ENCODE peak calls at places on chromosomes 12 and 14, in six cellular contexts. J is lower leg skin, L is cardiac fibroblast, T is hepatocyte, Q is GM12864, K is tibial nerve. C is an unnamed sample.

GRCh38 chr14:51575225-51576111 is 76.2 kb upstream of the FRMD6 start:
- DNase-seq in T (peak), Q (no peak), J (no peak), K (peak), L (no peak), C (no peak)

GRCh38 chr12:997505-997904 is 6.5 kb downstream of the ERC1 start:
- DNase-seq in Q (no peak), J (no peak), T (no peak), K (no peak), L (no peak), C (no peak)

GRCh38 chr12:8544295-8544694 is 3.6 kb upstream of the CLEC4E start:
- DNase-seq in Q (peak), T (peak), J (no peak), L (peak), K (peak), C (peak)

GRCh38 chr12:120085920-120086319 is 30.6 kb downstream of the RAB35 start:
- DNase-seq in K (no peak), J (no peak), T (no peak), Q (no peak), L (no peak), C (no peak)

GRCh38 chr12:115294443-115295133 is 610.6 kb upstream of the TBX3 start:
- DNase-seq in L (peak), K (no peak), Q (no peak), J (no peak), T (peak), C (no peak)

GRCh38 chr12:108939594-108939993 is 59.7 kb downstream of the DAO start:
- DNase-seq in Q (peak), J (no peak), T (peak), L (peak), K (no peak), C (no peak)

GRCh38 chr12:89346741-89347324 is 5.5 kb downstream of the DUSP6 start:
- DNase-seq in Q (no peak), J (no peak), K (no peak), T (no peak), L (peak), C (no peak)

GRCh38 chr14:93048843-93049242 is 66.9 kb downstream of the ITPK1 start:
- DNase-seq in T (no peak), Q (no peak), L (no peak), K (no peak), J (no peak), C (no peak)

GRCh38 chr12:112686373-112686772 is 105.2 kb upstream of the RPH3A start:
- DNase-seq in L (no peak), J (no peak), Q (no peak), K (no peak), T (no peak), C (no peak)

DNA sequence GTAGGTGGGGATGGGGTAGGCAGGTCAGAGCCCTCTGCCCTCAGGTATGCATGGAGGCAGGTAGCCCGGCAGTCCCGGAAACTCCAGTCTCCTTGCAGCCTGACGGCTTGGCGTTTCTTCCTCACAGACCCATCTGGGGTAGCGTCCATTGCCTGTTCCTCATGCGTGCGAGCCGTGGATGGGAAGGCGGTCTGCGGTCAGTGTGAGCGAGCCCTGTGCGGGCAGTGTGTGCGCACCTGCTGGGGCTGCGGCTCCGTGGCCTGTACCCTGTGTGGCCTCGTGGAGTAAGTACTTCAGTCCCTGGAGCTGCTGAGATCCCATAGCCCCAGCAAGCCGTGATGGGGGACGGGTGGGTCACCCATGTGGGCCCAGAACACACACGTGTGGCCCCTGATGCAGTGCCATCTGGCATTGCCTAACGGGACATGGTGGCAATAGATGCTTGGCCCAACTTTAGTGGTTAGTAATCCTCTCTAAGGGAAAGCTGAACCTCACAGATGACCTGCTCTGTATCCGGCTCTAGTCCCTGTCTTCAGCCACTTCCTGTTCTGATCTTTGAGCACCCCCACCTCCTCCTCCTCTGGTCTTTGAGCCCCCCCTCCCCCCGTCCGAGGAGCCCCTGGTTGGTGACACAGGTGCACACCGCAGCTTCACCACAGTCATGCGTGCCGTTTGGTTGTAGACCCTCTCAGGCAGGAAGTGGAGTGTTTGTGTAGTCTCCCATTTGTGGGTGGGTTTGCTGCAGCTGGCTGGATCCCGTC is 3.7 kb downstream of the SIVA1 start:
- DNase-seq in J (no peak), Q (no peak), L (no peak), K (no peak), T (no peak), C (no peak)
- H3K4me3 ChIP-seq in J (no peak), Q (no peak), L (no peak), K (no peak), T (no peak), C (no peak)

GRCh38 chr12:6182279-6182898 is 17.8 kb upstream of the CD9 start:
- DNase-seq in K (peak), J (peak), T (peak), Q (no peak), L (peak), C (peak)
- H3K4me3 ChIP-seq in K (no peak), J (no peak), T (no peak), Q (no peak), L (no peak), C (no peak)

GRCh38 chr12:53504004-53504920 is 3.0 kb downstream of the NPFF start:
- DNase-seq in T (no peak), K (no peak), L (no peak), J (peak), Q (no peak), C (no peak)

GRCh38 chr12:53501615-53502181 is 615 bp downstream of the TARBP2 start:
- DNase-seq in T (no peak), L (no peak), Q (no peak), K (no peak), J (peak), C (peak)

GRCh38 chr12:53502331-53502730 is 1.2 kb downstream of the TARBP2 start:
- DNase-seq in T (no peak), L (peak), Q (no peak), K (no peak), J (peak), C (peak)

GRCh38 chr12:53505086-53505485 is 2.2 kb downstream of the NPFF start:
- DNase-seq in T (no peak), J (no peak), Q (no peak), L (peak), K (no peak), C (peak)

GRCh38 chr12:53502983-53503728 is 2.1 kb downstream of the TARBP2 start:
- DNase-seq in L (no peak), K (no peak), T (no peak), Q (no peak), J (peak), C (peak)
- H3K4me3 ChIP-seq in L (no peak), K (no peak), T (no peak), Q (no peak), J (no peak), C (no peak)

GRCh38 chr14:44530482-44530881 is 23.4 kb upstream of the FSCB start:
- DNase-seq in J (no peak), L (no peak), K (no peak), Q (no peak), T (no peak), C (no peak)
- H3K4me3 ChIP-seq in J (no peak), L (no peak), K (no peak), Q (no peak), T (no peak), C (no peak)